ENCODE peak calls at places on chromosomes 7 and 10, in six cellular contexts. P is RCC 7860, E is activated T-helper 1 cell treated with Interleukin-2 at 50 U/mL for 16 hours, D is aorta, B is ureter, T is Caco-2. N is an unnamed sample.
A peak's percentile ranks its signal among the peaks of the same experiment; 100 is the strongest.

GRCh38 chr10:88070080-88070880 is 206.9 kb downstream of the PTEN start:
- DNase-seq in E (no peak), B (no peak), T (no peak), D (no peak), P (no peak), N (no peak)

GRCh38 chr10:8053446-8054242 is 844 bp upstream of the GATA3 start:
- DNase-seq in T (peak; percentile 93), E (peak; percentile 90), D (peak; percentile 90), B (peak; percentile 93), P (no peak), N (peak; percentile 87)

GRCh38 chr7:43604251-43604650 is 21.3 kb downstream of the STK17A start:
- DNase-seq in P (no peak), D (no peak), T (no peak), E (no peak), B (no peak), N (no peak)

GRCh38 chr7:130804156-130804708 is 70.2 kb upstream of the KLF14 start:
- DNase-seq in P (no peak), E (no peak), T (no peak), B (no peak), D (no peak), N (no peak)

GRCh38 chr7:150587551-150587950 is 20.4 kb downstream of the GIMAP4 start:
- DNase-seq in B (no peak), D (no peak), P (no peak), E (no peak), T (no peak), N (no peak)

GRCh38 chr7:111866787-111867186 is 304.5 kb upstream of the IMMP2L start:
- DNase-seq in P (no peak), E (no peak), T (no peak), D (no peak), B (no peak), N (no peak)

GRCh38 chr10:73388228-73388627 is 25.6 kb downstream of the ANXA7 start:
- DNase-seq in P (no peak), E (no peak), T (no peak), B (no peak), D (no peak), N (no peak)

GRCh38 chr7:81956520-81956919 is 186.7 kb upstream of the HGF start:
- DNase-seq in D (no peak), T (peak; percentile 30), P (peak; percentile 32), B (no peak), E (no peak), N (peak; percentile 13)

GRCh38 chr7:129949292-129950133 is 3.2 kb downstream of the UBE2H start:
- DNase-seq in T (no peak), E (no peak), B (no peak), P (peak; percentile 98), D (peak; percentile 23), N (peak; percentile 21)

GRCh38 chr7:158759749-158760444 is 55.3 kb upstream of the NCAPG2 start:
- DNase-seq in P (no peak), B (no peak), E (no peak), T (no peak), D (no peak), N (no peak)

GRCh38 chr10:79405221-79405994 is 40.0 kb downstream of the ZCCHC24 start:
- DNase-seq in D (peak; percentile 68), T (no peak), B (no peak), E (no peak), P (no peak), N (no peak)

GRCh38 chr7:107920048-107920772 is 29.2 kb downstream of the DLD start:
- DNase-seq in D (no peak), T (no peak), E (no peak), P (no peak), B (no peak), N (no peak)

GRCh38 chr10:112775347-112775746 is 174.7 kb upstream of the TCF7L2 start:
- DNase-seq in B (no peak), P (no peak), E (no peak), D (no peak), T (no peak), N (no peak)